ENCODE peak calls at places on chromosomes 16 and 17, in nine cellular contexts. C is CD4-positive, alpha-beta T cell; G is GM10248; I is lung; F is heart right ventricle; A is fibroblast of mammary gland; V is GM13976; N is cardiac fibroblast; R is spleen. Y is an unnamed sample.

GRCh38 chr17:7835818-7836595 is 2.0 kb downstream of the KDM6B start:
- DNase-seq in F (peak), V (no peak), A (peak), C (no peak), R (no peak), I (no peak), N (no peak), G (no peak), Y (peak)

GRCh38 chr16:13421726-13422125 is 498.2 kb upstream of the ERCC4 start:
- DNase-seq in R (no peak), N (no peak), A (peak), F (no peak), G (no peak), V (no peak), I (no peak), C (no peak), Y (no peak)

GRCh38 chr17:45386180-45386579 is 46.5 kb downstream of the ARHGAP27 start:
- DNase-seq in V (no peak), R (no peak), N (no peak), C (no peak), A (no peak), F (no peak), G (no peak), I (no peak), Y (no peak)

GRCh38 chr17:57044976-57045867 is 39.8 kb upstream of the AKAP1 start:
- DNase-seq in I (no peak), N (no peak), F (no peak), A (no peak), G (peak), R (no peak), C (no peak), V (peak), Y (no peak)

GRCh38 chr17:63446218-63446980 is at the start of gene CYB561:
- DNase-seq in I (peak), A (peak), F (peak), V (peak), G (peak), R (peak), C (peak), N (peak), Y (peak)

GRCh38 chr16:67029249-67030096 is 524 bp downstream of the CBFB start:
- DNase-seq in R (peak), N (peak), I (peak), V (peak), G (peak), F (peak), A (peak), C (peak), Y (peak)

GRCh38 chr17:21210411-21211076 is 3.4 kb downstream of the TMEM11 start:
- DNase-seq in C (no peak), I (no peak), A (no peak), V (no peak), R (no peak), N (no peak), G (no peak), F (no peak), Y (no peak)

GRCh38 chr17:31216053-31216751 is 80.8 kb downstream of the OMG start:
- DNase-seq in R (no peak), C (no peak), F (no peak), V (peak), I (no peak), A (peak), G (peak), N (peak), Y (no peak)

GRCh38 chr16:70267516-70267915 is 15.8 kb upstream of the EXOSC6 start:
- DNase-seq in A (peak), R (no peak), N (peak), G (no peak), I (no peak), C (peak), V (peak), F (no peak), Y (peak)

GRCh38 chr16:89552913-89553312 is 7.6 kb upstream of the RPL13 start:
- DNase-seq in C (no peak), G (no peak), N (no peak), A (no peak), F (no peak), R (no peak), V (no peak), I (no peak), Y (no peak)

GRCh38 chr16:48106445-48106844 is 49.3 kb downstream of the ABCC12 start:
- DNase-seq in C (no peak), R (no peak), V (no peak), F (no peak), G (no peak), I (no peak), N (no peak), A (no peak), Y (no peak)

GRCh38 chr17:5485270-5486205 is at the start of gene DERL2:
- DNase-seq in I (peak), F (no peak), N (peak), V (no peak), C (no peak), R (no peak), G (no peak), A (peak), Y (no peak)

GRCh38 chr17:16989230-16989952 is 17.5 kb upstream of the TNFRSF13B start:
- DNase-seq in R (no peak), G (peak), C (no peak), A (no peak), F (no peak), V (peak), N (no peak), I (no peak), Y (no peak)

GRCh38 chr17:73401911-73402310 is 90.1 kb upstream of the CDC42EP4 start:
- DNase-seq in A (peak), C (no peak), G (no peak), V (no peak), N (peak), F (peak), R (peak), I (no peak), Y (peak)

GRCh38 chr16:61915569-61915968 is 120.7 kb downstream of the CDH8 start:
- DNase-seq in V (no peak), A (no peak), I (no peak), F (no peak), R (no peak), G (no peak), N (no peak), C (no peak), Y (no peak)

GRCh38 chr17:77957869-77958715 is at the start of gene TNRC6C:
- DNase-seq in F (peak), V (peak), A (peak), C (peak), G (peak), R (peak), N (peak), I (peak), Y (peak)
- TF ChIP-seq CTCF in F (no peak), V (no peak), A (no peak), C (no peak), G (no peak), R (peak), N (no peak), I (no peak), Y (no peak)

DNA sequence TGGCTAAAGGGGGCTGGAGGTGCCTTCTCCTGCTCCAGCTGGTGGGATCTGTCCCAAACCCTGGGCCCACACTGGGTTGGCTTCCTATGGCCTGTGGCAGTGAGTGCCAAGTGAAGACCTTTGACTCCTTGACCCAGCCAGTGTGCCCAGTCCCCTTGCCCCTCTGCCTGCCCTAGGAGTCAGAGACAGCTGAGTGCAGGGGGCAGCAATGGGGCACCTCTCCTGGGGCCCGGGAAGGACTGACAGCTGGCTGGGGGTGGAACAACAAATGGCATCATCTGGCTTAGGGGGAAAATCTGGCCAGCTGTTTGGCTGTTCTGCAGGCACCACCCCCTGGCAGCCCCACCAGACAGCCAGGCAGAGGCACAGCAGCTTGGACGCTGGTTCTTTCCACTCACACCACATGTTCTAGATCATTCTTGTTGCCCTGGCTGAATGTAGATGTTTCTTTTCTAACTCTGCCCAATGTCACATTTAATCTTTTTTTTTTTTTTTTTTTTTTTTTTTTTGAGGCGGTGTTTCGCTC is 1.9 kb upstream of the SLC4A1 start:
- DNase-seq in C (no peak), F (no peak), G (no peak), R (no peak), N (peak), A (no peak), I (no peak), V (no peak), Y (no peak)
- TF ChIP-seq CTCF in C (no peak), F (no peak), G (no peak), R (no peak), N (no peak), A (no peak), I (no peak), V (no peak), Y (no peak)

GRCh38 chr16:75550211-75550662 is 5.8 kb downstream of the TMEM231 start:
- DNase-seq in V (peak), C (no peak), N (peak), I (peak), R (no peak), G (peak), F (no peak), A (peak), Y (no peak)
- TF ChIP-seq CTCF in V (peak), C (no peak), N (peak), I (peak), R (peak), G (peak), F (peak), A (peak), Y (peak)

GRCh38 chr17:29933379-29933778 is 3.4 kb upstream of the SSH2 start:
- DNase-seq in C (no peak), A (peak), F (no peak), R (no peak), V (no peak), G (no peak), I (no peak), N (peak), Y (no peak)
- TF ChIP-seq CTCF in C (no peak), A (peak), F (no peak), R (no peak), V (no peak), G (no peak), I (no peak), N (peak), Y (no peak)

DNA sequence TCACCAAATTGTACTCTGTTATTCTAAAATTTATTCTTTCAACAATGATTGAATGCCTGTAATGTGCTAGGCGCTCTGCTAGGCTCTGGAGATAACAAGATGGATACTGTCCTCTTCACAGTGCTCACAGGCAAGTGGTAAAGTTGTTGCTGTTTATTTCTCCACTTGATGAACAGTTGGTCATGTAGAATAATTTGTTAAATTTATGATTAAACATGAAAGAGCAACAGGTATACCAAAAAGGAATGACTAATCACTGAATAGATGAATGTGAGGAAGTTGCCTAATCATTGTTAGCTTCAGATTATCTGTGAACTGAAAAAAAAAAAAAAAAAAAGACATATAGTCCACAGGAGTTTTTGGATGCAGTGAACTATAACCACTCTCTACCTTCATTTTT is 62.3 kb downstream of the NFATC3 start:
- DNase-seq in G (no peak), N (no peak), R (no peak), C (no peak), F (no peak), I (no peak), A (peak), V (no peak), Y (no peak)
- TF ChIP-seq CTCF in G (no peak), N (no peak), R (no peak), C (no peak), F (no peak), I (no peak), A (no peak), V (no peak), Y (no peak)

GRCh38 chr16:28324235-28324886 is 32.0 kb downstream of the SBK1 start:
- DNase-seq in R (peak), I (no peak), F (no peak), C (no peak), G (no peak), A (no peak), V (no peak), N (no peak), Y (no peak)
- TF ChIP-seq CTCF in R (no peak), I (no peak), F (no peak), C (no peak), G (no peak), A (no peak), V (no peak), N (no peak), Y (no peak)